ENCODE peak calls at places on chromosomes 12 and 14, in eight cellular contexts. One of them, this sample, is unnamed.

GRCh38 chr12:67980391-67980790 is 8.9 kb upstream of the IFNG-AS1 start:
- DNase-seq in foreskin fibroblast: no peak
- DNase-seq in CD4-positive, alpha-beta T cell: no peak
- DNase-seq in fibroblast of mammary gland: peak
- DNase-seq in astrocyte: no peak
- DNase-seq in CD8-positive, alpha-beta T cell: no peak
- DNase-seq in AG10803: peak
- DNase-seq in left ventricle myocardium inferior: no peak
- DNase-seq in this sample: no peak

GRCh38 chr14:62099091-62099490 is 336.9 kb downstream of the SNAPC1 start:
- DNase-seq in astrocyte: no peak
- DNase-seq in foreskin fibroblast: no peak
- DNase-seq in left ventricle myocardium inferior: no peak
- DNase-seq in CD8-positive, alpha-beta T cell: no peak
- DNase-seq in AG10803: no peak
- DNase-seq in CD4-positive, alpha-beta T cell: no peak
- DNase-seq in fibroblast of mammary gland: no peak
- DNase-seq in this sample: no peak

GRCh38 chr14:56592746-56593544 is 13.3 kb downstream of the TMEM260 start:
- DNase-seq in left ventricle myocardium inferior: no peak
- DNase-seq in astrocyte: no peak
- DNase-seq in CD8-positive, alpha-beta T cell: no peak
- DNase-seq in CD4-positive, alpha-beta T cell: no peak
- DNase-seq in AG10803: no peak
- DNase-seq in fibroblast of mammary gland: no peak
- DNase-seq in foreskin fibroblast: no peak
- DNase-seq in this sample: no peak

GRCh38 chr14:103870891-103871595 is 23.7 kb upstream of the PPP1R13B start:
- DNase-seq in AG10803: no peak
- DNase-seq in CD4-positive, alpha-beta T cell: no peak
- DNase-seq in fibroblast of mammary gland: no peak
- DNase-seq in CD8-positive, alpha-beta T cell: no peak
- DNase-seq in astrocyte: no peak
- DNase-seq in left ventricle myocardium inferior: no peak
- DNase-seq in foreskin fibroblast: no peak
- DNase-seq in this sample: no peak

GRCh38 chr14:61812347-61813100 is 50.3 kb downstream of the SNAPC1 start:
- DNase-seq in CD4-positive, alpha-beta T cell: no peak
- DNase-seq in astrocyte: peak
- DNase-seq in CD8-positive, alpha-beta T cell: no peak
- DNase-seq in fibroblast of mammary gland: no peak
- DNase-seq in foreskin fibroblast: no peak
- DNase-seq in AG10803: no peak
- DNase-seq in left ventricle myocardium inferior: no peak
- DNase-seq in this sample: peak

GRCh38 chr14:91138511-91139359 is 24.9 kb downstream of the DGLUCY start:
- DNase-seq in foreskin fibroblast: peak
- DNase-seq in fibroblast of mammary gland: peak
- DNase-seq in CD4-positive, alpha-beta T cell: no peak
- DNase-seq in astrocyte: no peak
- DNase-seq in AG10803: peak
- DNase-seq in CD8-positive, alpha-beta T cell: peak
- DNase-seq in left ventricle myocardium inferior: no peak
- DNase-seq in this sample: peak

GRCh38 chr12:2295941-2296461 is 243.2 kb downstream of the CACNA1C start:
- DNase-seq in AG10803: peak
- DNase-seq in astrocyte: peak
- DNase-seq in foreskin fibroblast: peak
- DNase-seq in fibroblast of mammary gland: peak
- DNase-seq in CD8-positive, alpha-beta T cell: no peak
- DNase-seq in left ventricle myocardium inferior: no peak
- DNase-seq in CD4-positive, alpha-beta T cell: no peak
- DNase-seq in this sample: no peak

GRCh38 chr14:105458010-105458409 is 16.6 kb upstream of the CRIP2 start:
- DNase-seq in foreskin fibroblast: no peak
- DNase-seq in CD4-positive, alpha-beta T cell: no peak
- DNase-seq in CD8-positive, alpha-beta T cell: no peak
- DNase-seq in AG10803: no peak
- DNase-seq in left ventricle myocardium inferior: no peak
- DNase-seq in fibroblast of mammary gland: no peak
- DNase-seq in astrocyte: no peak
- DNase-seq in this sample: no peak

GRCh38 chr12:57086951-57087688 is 1.8 kb upstream of the NAB2 start:
- DNase-seq in astrocyte: peak
- DNase-seq in CD4-positive, alpha-beta T cell: peak
- DNase-seq in fibroblast of mammary gland: peak
- DNase-seq in left ventricle myocardium inferior: peak
- DNase-seq in foreskin fibroblast: peak
- DNase-seq in CD8-positive, alpha-beta T cell: peak
- DNase-seq in AG10803: peak
- DNase-seq in this sample: peak

GRCh38 chr12:57089259-57090245 is 638 bp downstream of the NAB2 start:
- DNase-seq in left ventricle myocardium inferior: peak
- DNase-seq in AG10803: peak
- DNase-seq in foreskin fibroblast: no peak
- DNase-seq in astrocyte: peak
- DNase-seq in CD4-positive, alpha-beta T cell: peak
- DNase-seq in CD8-positive, alpha-beta T cell: peak
- DNase-seq in fibroblast of mammary gland: peak
- DNase-seq in this sample: peak

GRCh38 chr12:57088442-57089258 is at the start of gene NAB2:
- DNase-seq in foreskin fibroblast: peak
- DNase-seq in fibroblast of mammary gland: peak
- DNase-seq in CD8-positive, alpha-beta T cell: peak
- DNase-seq in left ventricle myocardium inferior: peak
- DNase-seq in AG10803: peak
- DNase-seq in CD4-positive, alpha-beta T cell: peak
- DNase-seq in astrocyte: peak
- DNase-seq in this sample: peak

GRCh38 chr12:57087689-57088441 is 1.0 kb upstream of the NAB2 start:
- DNase-seq in CD4-positive, alpha-beta T cell: peak
- DNase-seq in fibroblast of mammary gland: peak
- DNase-seq in foreskin fibroblast: peak
- DNase-seq in astrocyte: peak
- DNase-seq in CD8-positive, alpha-beta T cell: peak
- DNase-seq in left ventricle myocardium inferior: peak
- DNase-seq in AG10803: peak
- DNase-seq in this sample: no peak

DNA sequence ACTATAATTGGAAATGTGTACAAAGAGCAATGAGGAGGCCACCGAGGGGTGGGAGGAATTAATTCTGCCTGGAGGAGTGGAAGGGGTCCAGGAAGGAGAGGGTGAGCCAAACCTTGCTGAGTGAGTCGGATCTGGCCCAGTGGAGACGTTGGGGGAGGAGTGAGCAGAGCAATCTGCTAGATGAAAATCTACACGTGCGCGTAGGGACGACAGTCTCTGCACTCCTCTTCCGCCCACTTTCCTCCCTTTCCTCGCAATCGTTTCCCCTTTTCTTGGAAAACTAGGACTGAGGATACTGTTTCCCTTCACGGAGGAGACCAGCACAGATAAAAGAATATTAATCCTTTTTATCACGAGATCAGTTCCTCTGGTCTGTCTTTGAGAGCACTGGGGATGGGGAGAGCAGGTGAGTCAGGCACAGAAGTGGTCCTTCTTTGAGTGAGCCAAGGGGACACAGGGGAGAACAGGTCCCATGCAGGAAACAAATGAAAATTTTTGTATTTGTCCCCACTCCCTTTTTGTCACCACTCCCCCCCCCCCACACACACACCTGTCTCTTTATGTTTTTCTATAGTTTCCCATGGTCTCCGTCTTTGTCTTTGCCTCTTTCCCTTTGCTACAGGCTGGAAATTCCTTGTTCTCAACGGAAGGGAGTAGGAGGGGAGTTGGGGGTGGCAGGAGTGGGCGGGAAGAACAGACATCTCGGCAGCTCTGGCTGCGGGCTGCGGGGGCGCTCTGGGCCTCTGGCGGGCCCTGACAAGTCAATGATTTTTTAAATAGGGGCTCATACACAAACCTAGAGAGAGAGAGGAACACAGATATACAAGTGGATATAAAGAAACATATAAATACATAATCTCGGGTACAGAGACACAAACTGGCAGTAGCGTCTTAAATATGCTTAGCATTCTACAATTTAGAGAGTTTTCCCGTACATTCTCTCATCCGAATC is 2.6 kb upstream of the NAB2 start:
- DNase-seq in fibroblast of mammary gland: peak
- DNase-seq in CD4-positive, alpha-beta T cell: peak
- DNase-seq in astrocyte: peak
- DNase-seq in left ventricle myocardium inferior: peak
- DNase-seq in CD8-positive, alpha-beta T cell: peak
- DNase-seq in AG10803: peak
- DNase-seq in foreskin fibroblast: peak
- DNase-seq in this sample: peak
- TF ChIP-seq CTCF in fibroblast of mammary gland: peak
- TF ChIP-seq CTCF in CD4-positive, alpha-beta T cell: peak
- TF ChIP-seq CTCF in astrocyte: peak
- TF ChIP-seq CTCF in left ventricle myocardium inferior: peak
- TF ChIP-seq CTCF in CD8-positive, alpha-beta T cell: peak
- TF ChIP-seq CTCF in AG10803: peak
- TF ChIP-seq CTCF in foreskin fibroblast: peak
- TF ChIP-seq CTCF in this sample: no peak

GRCh38 chr14:64762044-64763034 is 58.1 kb downstream of the PLEKHG3 start:
- DNase-seq in AG10803: peak
- DNase-seq in CD4-positive, alpha-beta T cell: peak
- DNase-seq in CD8-positive, alpha-beta T cell: peak
- DNase-seq in foreskin fibroblast: peak
- DNase-seq in fibroblast of mammary gland: peak
- DNase-seq in astrocyte: peak
- DNase-seq in left ventricle myocardium inferior: peak
- DNase-seq in this sample: no peak

GRCh38 chr14:64761441-64762043 is 57.3 kb downstream of the PLEKHG3 start:
- DNase-seq in fibroblast of mammary gland: peak
- DNase-seq in CD8-positive, alpha-beta T cell: no peak
- DNase-seq in left ventricle myocardium inferior: no peak
- DNase-seq in AG10803: no peak
- DNase-seq in foreskin fibroblast: no peak
- DNase-seq in CD4-positive, alpha-beta T cell: no peak
- DNase-seq in astrocyte: no peak
- DNase-seq in this sample: no peak

GRCh38 chr14:64764641-64765520 is 60.7 kb downstream of the PLEKHG3 start:
- DNase-seq in left ventricle myocardium inferior: peak
- DNase-seq in astrocyte: peak
- DNase-seq in CD4-positive, alpha-beta T cell: peak
- DNase-seq in fibroblast of mammary gland: peak
- DNase-seq in AG10803: peak
- DNase-seq in foreskin fibroblast: peak
- DNase-seq in CD8-positive, alpha-beta T cell: peak
- DNase-seq in this sample: peak

GRCh38 chr14:64763801-64764511 is 59.7 kb downstream of the PLEKHG3 start:
- DNase-seq in foreskin fibroblast: peak
- DNase-seq in AG10803: peak
- DNase-seq in fibroblast of mammary gland: no peak
- DNase-seq in left ventricle myocardium inferior: no peak
- DNase-seq in astrocyte: peak
- DNase-seq in CD8-positive, alpha-beta T cell: no peak
- DNase-seq in CD4-positive, alpha-beta T cell: no peak
- DNase-seq in this sample: no peak

DNA sequence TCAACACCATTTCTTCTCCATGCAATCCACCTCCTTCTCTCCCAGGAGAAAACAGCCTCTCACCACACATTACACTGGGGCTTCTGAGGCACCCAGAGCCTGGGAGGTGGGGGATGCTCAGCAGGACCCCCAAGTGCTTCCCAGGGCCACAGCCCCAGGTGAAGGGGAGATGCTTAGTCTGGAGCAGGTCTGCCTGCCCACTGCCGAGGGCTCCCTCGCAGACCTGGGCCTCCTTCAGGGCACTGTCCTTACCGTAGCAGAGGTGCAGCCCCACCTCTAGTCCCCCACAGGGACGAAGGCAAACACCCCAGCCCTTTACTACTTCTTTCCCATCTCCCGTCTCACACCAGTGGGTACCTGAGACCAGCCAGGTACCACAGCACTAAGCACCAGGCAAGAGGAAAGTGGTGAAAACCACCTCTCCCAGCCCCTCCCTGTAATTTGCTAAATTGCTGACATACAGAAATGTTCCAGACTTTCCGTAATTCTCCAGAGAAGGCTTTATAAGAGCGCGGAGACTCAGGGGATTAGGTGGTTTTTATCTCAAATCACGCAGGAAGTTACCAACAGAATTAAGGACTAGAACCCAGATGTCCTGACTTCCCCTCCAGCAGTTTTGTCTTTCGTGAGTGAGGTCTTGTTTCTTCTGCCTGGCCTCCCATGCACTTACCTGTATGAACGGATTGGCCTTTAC is 59.0 kb downstream of the PLEKHG3 start:
- DNase-seq in AG10803: no peak
- DNase-seq in CD8-positive, alpha-beta T cell: no peak
- DNase-seq in left ventricle myocardium inferior: no peak
- DNase-seq in foreskin fibroblast: no peak
- DNase-seq in astrocyte: no peak
- DNase-seq in fibroblast of mammary gland: no peak
- DNase-seq in CD4-positive, alpha-beta T cell: no peak
- DNase-seq in this sample: no peak
- TF ChIP-seq CTCF in AG10803: no peak
- TF ChIP-seq CTCF in CD8-positive, alpha-beta T cell: no peak
- TF ChIP-seq CTCF in left ventricle myocardium inferior: no peak
- TF ChIP-seq CTCF in foreskin fibroblast: no peak
- TF ChIP-seq CTCF in astrocyte: no peak
- TF ChIP-seq CTCF in fibroblast of mammary gland: no peak
- TF ChIP-seq CTCF in CD4-positive, alpha-beta T cell: no peak
- TF ChIP-seq CTCF in this sample: no peak

GRCh38 chr14:24113801-24114535 is 609 bp upstream of the DCAF11 start:
- DNase-seq in left ventricle myocardium inferior: peak
- DNase-seq in CD4-positive, alpha-beta T cell: peak
- DNase-seq in astrocyte: peak
- DNase-seq in foreskin fibroblast: peak
- DNase-seq in AG10803: peak
- DNase-seq in CD8-positive, alpha-beta T cell: peak
- DNase-seq in fibroblast of mammary gland: peak
- DNase-seq in this sample: peak
- TF ChIP-seq CTCF in left ventricle myocardium inferior: no peak
- TF ChIP-seq CTCF in CD4-positive, alpha-beta T cell: no peak
- TF ChIP-seq CTCF in astrocyte: no peak
- TF ChIP-seq CTCF in foreskin fibroblast: no peak
- TF ChIP-seq CTCF in AG10803: no peak
- TF ChIP-seq CTCF in CD8-positive, alpha-beta T cell: no peak
- TF ChIP-seq CTCF in fibroblast of mammary gland: no peak
- TF ChIP-seq CTCF in this sample: no peak

DNA sequence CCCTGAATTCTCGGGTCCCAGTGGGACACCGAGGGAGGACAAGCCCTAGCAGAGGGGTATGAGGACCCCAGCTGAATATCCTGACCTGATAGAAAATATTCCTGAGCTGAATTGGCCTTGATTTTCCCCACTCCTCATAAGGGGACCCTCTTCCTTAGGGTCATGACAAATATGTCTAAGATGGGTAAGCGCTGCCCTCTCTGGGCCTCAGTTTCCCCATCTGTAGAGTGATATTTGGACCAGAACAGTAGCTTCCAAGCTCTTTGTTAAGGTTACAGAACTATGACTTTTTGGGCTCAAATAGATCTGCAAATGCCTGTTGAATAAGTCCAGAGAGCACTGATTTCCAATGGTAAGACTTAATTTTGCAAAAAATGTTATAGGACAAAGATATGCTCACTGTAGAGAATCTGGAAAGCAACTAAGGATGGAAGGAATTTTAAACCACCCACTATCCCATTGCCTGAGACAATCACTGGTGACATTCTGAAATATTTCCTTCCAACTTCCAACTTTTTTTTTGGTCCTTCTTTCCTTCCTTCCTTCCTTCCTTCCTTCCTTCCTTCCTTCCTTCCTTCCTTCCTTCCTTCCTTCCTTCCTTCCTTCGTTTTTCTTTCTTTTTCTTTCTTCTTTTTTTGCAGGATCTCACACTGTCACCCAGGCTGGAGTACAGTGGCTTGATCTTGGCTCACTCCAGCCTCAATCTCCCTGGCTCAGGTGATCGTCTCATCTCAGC is 32.0 kb downstream of the MYL2 start:
- DNase-seq in foreskin fibroblast: no peak
- DNase-seq in CD4-positive, alpha-beta T cell: no peak
- DNase-seq in CD8-positive, alpha-beta T cell: no peak
- DNase-seq in fibroblast of mammary gland: no peak
- DNase-seq in AG10803: no peak
- DNase-seq in astrocyte: no peak
- DNase-seq in left ventricle myocardium inferior: no peak
- DNase-seq in this sample: no peak
- TF ChIP-seq CTCF in foreskin fibroblast: no peak
- TF ChIP-seq CTCF in CD4-positive, alpha-beta T cell: peak
- TF ChIP-seq CTCF in CD8-positive, alpha-beta T cell: peak
- TF ChIP-seq CTCF in fibroblast of mammary gland: no peak
- TF ChIP-seq CTCF in AG10803: no peak
- TF ChIP-seq CTCF in astrocyte: no peak
- TF ChIP-seq CTCF in left ventricle myocardium inferior: no peak
- TF ChIP-seq CTCF in this sample: peak